ENCODE peak calls at places on chromosomes 13 and 19, in seven cellular contexts. H is endodermal cell, Z is right lobe of liver, R is breast epithelium, K is brain microvascular endothelial cell, A is thoracic aorta, O is foreskin fibroblast. V is an unnamed sample.

GRCh38 chr13:112545866-112546265 is 42.1 kb downstream of the TUBGCP3 start:
- DNase-seq in K (peak; percentile 79), A (no peak), O (peak; percentile 64), Z (no peak), R (no peak), H (no peak), V (no peak)

GRCh38 chr13:75271851-75272250 is 210.1 kb downstream of the TBC1D4 start:
- DNase-seq in Z (no peak), K (no peak), H (no peak), A (no peak), R (no peak), O (peak; percentile 4), V (no peak)

GRCh38 chr19:34313188-34313587 is 51.8 kb upstream of the GPI start:
- DNase-seq in A (no peak), K (peak; percentile 45), R (no peak), H (no peak), O (peak; percentile 23), Z (no peak), V (no peak)

GRCh38 chr19:31543456-31543855 is 194.2 kb upstream of the TSHZ3 start:
- DNase-seq in O (no peak), Z (no peak), R (no peak), K (no peak), A (no peak), H (peak; percentile 13), V (no peak)

GRCh38 chr13:50129923-50130685 is 114.9 kb downstream of the KCNRG start:
- DNase-seq in H (peak; percentile 82), Z (peak; percentile 61), R (no peak), O (peak; percentile 23), K (no peak), A (no peak), V (no peak)

GRCh38 chr13:44211753-44212152 is 161.9 kb upstream of the SERP2 start:
- DNase-seq in A (no peak), H (no peak), O (no peak), R (no peak), Z (no peak), K (no peak), V (no peak)

GRCh38 chr13:21913010-21913409 is 242.1 kb downstream of the FGF9 start:
- DNase-seq in K (no peak), H (peak; percentile 85), Z (no peak), A (no peak), R (no peak), O (no peak), V (no peak)

GRCh38 chr19:10920288-10920655 is 8.2 kb downstream of the YIPF2 start:
- DNase-seq in H (no peak), O (no peak), K (no peak), A (no peak), Z (no peak), R (no peak), V (no peak)

GRCh38 chr19:42467437-42467760 is 24.7 kb upstream of the CXCL17 start:
- DNase-seq in R (no peak), A (no peak), O (no peak), Z (no peak), K (no peak), H (no peak), V (no peak)

GRCh38 chr13:113853518-113854237 is 10.2 kb downstream of the GAS6 start:
- DNase-seq in H (peak; percentile 35), K (no peak), R (no peak), A (no peak), Z (no peak), O (no peak), V (no peak)

GRCh38 chr19:6056282-6056741 is 54.0 kb downstream of the RFX2 start:
- DNase-seq in A (no peak), Z (no peak), O (no peak), R (peak; percentile 38), H (no peak), K (no peak), V (no peak)
- TF ChIP-seq CTCF in A (no peak), Z (peak; percentile 13), O (no peak), R (no peak), H (no peak), K (no peak), V (no peak)

DNA sequence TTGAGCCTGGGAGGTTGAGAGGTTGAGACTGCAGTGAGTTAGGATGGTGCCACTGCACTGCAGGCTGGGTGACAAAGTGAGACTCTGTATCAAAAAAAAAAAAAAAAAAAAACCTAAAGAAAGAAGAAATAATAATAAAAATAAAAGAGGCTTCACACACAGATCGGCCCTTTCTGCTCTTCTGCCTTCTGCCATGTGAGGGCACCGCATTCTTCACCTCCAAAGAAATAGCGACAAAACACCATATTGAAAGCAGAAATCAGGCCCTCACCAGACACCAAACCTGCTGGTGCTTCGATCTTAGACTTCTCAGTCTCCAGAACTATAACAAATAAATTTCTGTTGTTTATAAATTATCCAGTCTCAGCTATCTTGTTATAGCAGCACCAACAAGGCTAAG is 3.0 kb downstream of the ZNF649 start:
- DNase-seq in Z (no peak), O (peak; percentile 3), K (no peak), A (no peak), R (no peak), H (no peak), V (no peak)
- TF ChIP-seq CTCF in Z (no peak), O (no peak), K (peak; percentile 2), A (no peak), R (no peak), H (peak; percentile 33), V (no peak)

DNA sequence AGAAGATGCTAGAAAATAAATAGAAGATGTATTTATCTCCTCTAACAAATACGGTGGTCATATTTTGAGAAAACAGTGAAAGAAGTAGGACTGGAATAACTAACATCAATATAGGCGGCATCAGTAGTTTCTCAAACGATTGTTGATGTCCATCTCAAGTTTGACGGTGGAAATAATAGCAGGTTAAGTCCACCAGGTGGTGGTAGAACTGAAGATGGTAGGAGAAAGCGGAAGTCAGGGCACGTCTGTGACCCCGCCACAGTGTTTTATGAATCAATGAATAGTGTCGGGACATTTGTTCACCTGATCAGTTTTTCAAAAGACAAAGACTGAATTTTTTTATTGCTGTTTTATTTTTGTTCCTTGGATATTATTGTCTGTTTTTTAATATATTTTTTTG is 706.4 kb upstream of the SLC10A2 start:
- DNase-seq in R (no peak), K (no peak), H (peak; percentile 51), A (no peak), Z (no peak), O (no peak), V (no peak)
- TF ChIP-seq CTCF in R (no peak), K (peak; percentile 23), H (peak; percentile 77), A (no peak), Z (peak; percentile 10), O (no peak), V (no peak)

GRCh38 chr19:24159707-24160106 is 72.7 kb downstream of the ZNF254 start:
- DNase-seq in O (no peak), H (peak; percentile 37), A (no peak), Z (no peak), R (no peak), K (no peak), V (no peak)
- TF ChIP-seq CTCF in O (peak; percentile 29), H (peak; percentile 71), A (no peak), Z (peak; percentile 59), R (no peak), K (peak; percentile 62), V (no peak)

GRCh38 chr13:83780201-83780600 is 102.1 kb downstream of the SLITRK1 start:
- DNase-seq in A (no peak), H (peak; percentile 64), K (peak; percentile 47), Z (no peak), R (no peak), O (peak; percentile 12), V (no peak)
- TF ChIP-seq CTCF in A (no peak), H (peak; percentile 76), K (peak; percentile 63), Z (no peak), R (no peak), O (peak; percentile 46), V (no peak)

GRCh38 chr13:73772449-73773186 is 361.6 kb downstream of the KLF12 start:
- DNase-seq in A (no peak), Z (no peak), K (no peak), R (no peak), O (no peak), H (no peak), V (no peak)

GRCh38 chr13:73767191-73767741 is 366.9 kb downstream of the KLF12 start:
- DNase-seq in O (peak; percentile 10), K (no peak), R (no peak), A (no peak), H (peak; percentile 61), Z (no peak), V (no peak)

GRCh38 chr13:73765651-73766384 is 368.4 kb downstream of the KLF12 start:
- DNase-seq in O (no peak), Z (peak; percentile 91), A (peak; percentile 33), K (peak; percentile 70), H (peak; percentile 93), R (peak; percentile 44), V (peak; percentile 45)

DNA sequence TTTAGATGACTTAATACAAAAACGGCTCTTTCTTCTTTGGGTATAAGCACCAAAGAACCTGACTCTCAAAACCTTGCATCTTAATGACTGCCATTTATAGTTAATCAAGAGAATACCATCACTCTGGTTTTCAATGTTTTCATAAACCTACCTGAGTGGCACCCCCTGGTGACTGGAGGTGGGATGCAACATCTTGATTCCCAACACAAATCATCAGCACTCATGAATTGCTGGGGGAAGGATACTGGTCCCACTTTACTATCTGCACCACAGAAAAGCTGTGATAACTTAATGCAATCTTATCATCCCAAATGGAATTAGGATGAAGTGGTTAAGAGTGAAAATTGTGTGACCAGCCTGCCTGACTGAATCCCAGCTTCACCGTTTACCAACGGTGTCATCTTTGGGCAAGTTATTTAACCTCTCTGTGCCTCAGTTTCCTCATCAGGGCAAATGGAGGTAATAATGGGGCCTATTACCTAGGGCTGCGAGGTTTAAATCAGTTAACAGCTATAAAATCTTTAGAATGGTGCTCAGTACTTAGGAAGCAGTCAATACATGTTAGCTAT is 366.4 kb downstream of the KLF12 start:
- DNase-seq in K (no peak), A (no peak), H (peak; percentile 74), O (no peak), R (no peak), Z (no peak), V (no peak)
- TF ChIP-seq CTCF in K (peak; percentile 66), A (peak; percentile 16), H (peak; percentile 77), O (peak; percentile 25), R (no peak), Z (peak; percentile 26), V (peak; percentile 31)

V was measured in CD14-positive monocyte.